ENCODE peak calls at places on chromosome X, in ten cellular contexts. D is ovary, U is B cell, Q is psoas muscle, S is lower lobe of right lung, T is Calu3, O is mesothelial cell of epicardium, A is WTC11, N is left lung, Y is IMR-90. L is an unnamed sample.

GRCh38 chrX:49079489-49080428 is at the start of gene WDR45:
- DNase-seq in S (peak), T (peak), O (peak), A (peak), U (peak), Y (peak), D (peak), Q (peak), N (peak), L (no peak)

GRCh38 chrX:20523626-20524312 is 257.1 kb upstream of the RPS6KA3 start:
- DNase-seq in O (no peak), U (no peak), Q (no peak), S (no peak), T (no peak), N (no peak), D (no peak), A (no peak), Y (no peak), L (no peak)

GRCh38 chrX:17923546-17923945 is 62.4 kb upstream of the RAI2 start:
- DNase-seq in Q (no peak), O (no peak), T (no peak), N (no peak), A (no peak), U (no peak), Y (no peak), D (no peak), S (no peak), L (no peak)

GRCh38 chrX:40844476-40844875 is 109.1 kb upstream of the MED14 start:
- DNase-seq in O (no peak), U (no peak), A (no peak), S (no peak), Q (no peak), N (no peak), Y (peak), D (no peak), T (no peak), L (no peak)

GRCh38 chrX:118418811-118419251 is 72.9 kb downstream of the WDR44 start:
- DNase-seq in Q (no peak), T (peak), A (peak), N (no peak), Y (no peak), O (no peak), S (no peak), U (no peak), D (no peak), L (no peak)

GRCh38 chrX:153773741-153774575 is 6.9 kb upstream of the SRPK3 start:
- DNase-seq in Q (peak), O (no peak), D (no peak), S (peak), T (no peak), U (no peak), N (peak), A (no peak), Y (no peak), L (no peak)

GRCh38 chrX:23333842-23334535 is 660 bp upstream of the PTCHD1 start:
- DNase-seq in N (peak), O (peak), U (no peak), Q (no peak), A (peak), Y (no peak), T (no peak), S (no peak), D (no peak), L (no peak)

GRCh38 chrX:12986886-12987285 is 12.0 kb downstream of the TMSB4X start:
- DNase-seq in D (no peak), A (no peak), N (no peak), T (no peak), Q (no peak), S (no peak), Y (no peak), O (no peak), U (no peak), L (no peak)

GRCh38 chrX:138928737-138929459 is 217.4 kb upstream of the FGF13 start:
- DNase-seq in U (no peak), N (no peak), Q (no peak), Y (no peak), T (no peak), O (no peak), D (no peak), A (no peak), S (no peak), L (no peak)

GRCh38 chrX:48919360-48919821 is 567 bp upstream of the PIM2 start:
- DNase-seq in U (peak), T (peak), N (no peak), A (peak), O (no peak), S (no peak), Q (no peak), Y (no peak), D (no peak), L (no peak)

GRCh38 chrX:16664626-16665025 is 14.7 kb downstream of the S100G start:
- DNase-seq in Y (no peak), O (no peak), D (no peak), Q (no peak), U (no peak), A (no peak), N (no peak), S (no peak), T (no peak), L (no peak)

GRCh38 chrX:18899796-18900380 is 84.0 kb downstream of the PHKA2 start:
- DNase-seq in Y (no peak), U (no peak), D (no peak), N (no peak), S (no peak), A (peak), T (no peak), O (no peak), Q (no peak), L (no peak)

GRCh38 chrX:121733514-121733913 is 686.1 kb downstream of the GLUD2 start:
- DNase-seq in T (no peak), U (no peak), S (no peak), O (no peak), N (no peak), Q (no peak), D (no peak), A (no peak), Y (no peak), L (no peak)

GRCh38 chrX:23788946-23789345 is 6.0 kb downstream of the SAT1 start:
- DNase-seq in D (no peak), T (no peak), O (no peak), S (no peak), Y (no peak), A (no peak), Q (no peak), N (no peak), U (no peak), L (no peak)

GRCh38 chrX:67545772-67546495 is 2.1 kb downstream of the AR start:
- DNase-seq in T (no peak), U (no peak), O (peak), S (peak), D (peak), Y (no peak), Q (peak), N (peak), A (peak), L (no peak)

GRCh38 chrX:118724352-118724751 is 3.1 kb upstream of the IL13RA1 start:
- DNase-seq in S (no peak), T (no peak), U (peak), N (no peak), D (no peak), Y (no peak), O (no peak), Q (no peak), A (no peak), L (no peak)

GRCh38 chrX:32525234-32525633 is 686.1 kb downstream of the DMD start:
- DNase-seq in N (no peak), D (no peak), T (no peak), O (no peak), U (no peak), A (no peak), Q (no peak), S (no peak), Y (no peak), L (no peak)

GRCh38 chrX:45011597-45011996 is 138.6 kb downstream of the KDM6A start:
- DNase-seq in Q (no peak), A (no peak), D (no peak), T (no peak), S (no peak), Y (no peak), N (no peak), U (no peak), O (no peak), L (no peak)

GRCh38 chrX:121851033-121851432 is 803.6 kb downstream of the GLUD2 start:
- DNase-seq in Q (no peak), N (no peak), S (no peak), D (no peak), T (no peak), A (no peak), U (no peak), O (no peak), Y (no peak), L (no peak)

GRCh38 chrX:48030237-48030636 is 23.4 kb downstream of the SPACA5 start:
- DNase-seq in A (no peak), T (no peak), N (no peak), D (no peak), Y (no peak), U (no peak), S (no peak), O (no peak), Q (no peak), L (no peak)

GRCh38 chrX:136456133-136456532 is 31.6 kb upstream of the BRS3 start:
- DNase-seq in U (no peak), Q (no peak), S (no peak), O (no peak), A (no peak), N (no peak), Y (no peak), D (no peak), T (no peak), L (no peak)

GRCh38 chrX:1481636-1482529 is 29.2 kb upstream of the ASMTL start:
- DNase-seq in N (no peak), S (peak), D (no peak), Y (peak), U (peak), A (peak), O (peak), T (peak), Q (peak), L (no peak)

GRCh38 chrX:9786839-9787635 is 808 bp downstream of the SHROOM2 start:
- DNase-seq in S (peak), Q (no peak), U (no peak), N (no peak), D (peak), A (peak), T (peak), Y (no peak), O (no peak), L (no peak)

GRCh38 chrX:109886122-109886761 is 116.7 kb upstream of the TMEM164 start:
- DNase-seq in D (no peak), O (no peak), U (peak), S (peak), N (no peak), Y (peak), A (peak), T (peak), Q (no peak), L (no peak)

GRCh38 chrX:32954125-32954524 is 257.2 kb downstream of the DMD start:
- DNase-seq in Q (no peak), Y (no peak), N (no peak), D (no peak), S (no peak), O (no peak), A (no peak), T (no peak), U (no peak), L (no peak)

GRCh38 chrX:630007-630921 is at the start of gene SHOX:
- DNase-seq in D (no peak), N (no peak), S (no peak), U (no peak), Y (no peak), Q (no peak), O (no peak), T (no peak), A (peak), L (no peak)

GRCh38 chrX:153226344-153227190 is 47.5 kb downstream of the MAGEA1 start:
- DNase-seq in D (peak), Q (no peak), N (peak), A (peak), Y (peak), O (no peak), T (peak), S (peak), U (no peak), L (peak)

GRCh38 chrX:67607436-67607835 is 63.6 kb downstream of the AR start:
- DNase-seq in S (no peak), U (no peak), T (no peak), O (no peak), D (no peak), A (no peak), N (no peak), Q (no peak), Y (peak), L (no peak)

GRCh38 chrX:152733261-152733975 is at the start of the genes CSAG1 and MAGEA12:
- DNase-seq in Y (no peak), S (no peak), A (no peak), T (no peak), U (no peak), O (no peak), N (no peak), Q (no peak), D (no peak), L (no peak)

GRCh38 chrX:109847257-109848187 is 114.5 kb upstream of the ACSL4 start:
- DNase-seq in A (no peak), S (no peak), D (no peak), Y (peak), N (no peak), U (no peak), T (no peak), O (no peak), Q (no peak), L (no peak)

GRCh38 chrX:37926700-37927099 is 79.3 kb upstream of the DYNLT3 start:
- DNase-seq in Y (peak), O (no peak), A (no peak), T (no peak), N (no peak), Q (no peak), S (no peak), U (no peak), D (no peak), L (no peak)

GRCh38 chrX:154374361-154375155 is at the start of gene FLNA:
- DNase-seq in U (peak), Q (peak), Y (no peak), T (peak), N (peak), S (no peak), O (no peak), D (peak), A (peak), L (no peak)

GRCh38 chrX:154436597-154437397 is at the start of gene GDI1:
- DNase-seq in N (peak), D (peak), T (peak), A (peak), Q (peak), O (peak), Y (peak), U (peak), S (peak), L (no peak)

GRCh38 chrX:155188786-155189185 is 27.5 kb upstream of the VBP1 start:
- DNase-seq in D (no peak), T (no peak), O (no peak), N (no peak), Y (no peak), A (no peak), Q (no peak), U (no peak), S (no peak), L (no peak)

GRCh38 chrX:12701625-12702024 is 89.6 kb upstream of the PRPS2 start:
- DNase-seq in Y (peak), A (peak), S (peak), U (peak), Q (peak), N (no peak), D (peak), T (peak), O (peak), L (no peak)

GRCh38 chrX:45063319-45064095 is 137.2 kb downstream of the DIPK2B start:
- DNase-seq in D (no peak), T (no peak), A (no peak), Q (no peak), S (no peak), Y (peak), N (no peak), U (no peak), O (no peak), L (no peak)

DNA sequence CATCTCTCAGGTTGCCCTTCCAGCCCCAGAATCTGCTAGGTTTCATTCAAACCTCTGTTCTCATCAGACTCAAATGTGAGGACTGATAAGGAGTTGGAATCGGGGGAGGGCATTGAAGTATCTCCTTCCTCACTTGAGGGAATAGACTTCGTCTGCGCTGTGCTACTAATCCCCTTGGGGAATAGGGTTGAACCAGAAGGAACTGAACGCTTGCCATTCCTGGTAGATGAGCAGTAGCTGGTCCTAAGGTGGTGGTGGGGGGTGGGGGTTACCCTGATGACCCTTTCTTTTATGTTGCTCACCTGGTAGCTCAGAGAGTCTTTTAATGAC is 692 bp upstream of the SLC9A7 start:
- DNase-seq in S (no peak), U (no peak), T (no peak), O (no peak), Y (peak), Q (no peak), N (no peak), A (no peak), D (no peak), L (no peak)
- TF ChIP-seq CTCF in S (no peak), U (no peak), T (peak), O (peak), Y (no peak), Q (no peak), N (no peak), A (no peak), D (no peak), L (no peak)

GRCh38 chrX:14095702-14096101 is 66.0 kb upstream of the GEMIN8 start:
- DNase-seq in N (no peak), T (peak), A (peak), U (peak), Y (peak), S (no peak), D (peak), O (peak), Q (peak), L (no peak)
- TF ChIP-seq CTCF in N (peak), T (peak), A (peak), U (peak), Y (peak), S (peak), D (peak), O (peak), Q (peak), L (no peak)

GRCh38 chrX:106862972-106863688 is 40.0 kb downstream of the RIPPLY1 start:
- DNase-seq in S (no peak), U (peak), A (peak), N (no peak), Y (peak), T (peak), O (no peak), Q (no peak), D (no peak), L (no peak)
- TF ChIP-seq CTCF in S (peak), U (peak), A (peak), N (no peak), Y (peak), T (peak), O (no peak), Q (no peak), D (no peak), L (no peak)

GRCh38 chrX:111445485-111445884 is 33.5 kb upstream of the DCX start:
- DNase-seq in A (no peak), O (no peak), T (no peak), Q (no peak), S (no peak), U (peak), D (no peak), N (no peak), Y (peak), L (no peak)

GRCh38 chrX:111442791-111443190 is 30.8 kb upstream of the DCX start:
- DNase-seq in N (no peak), Y (no peak), T (no peak), O (no peak), S (no peak), D (no peak), A (no peak), Q (no peak), U (no peak), L (no peak)

GRCh38 chrX:111444881-111445280 is 32.9 kb upstream of the DCX start:
- DNase-seq in N (no peak), Q (no peak), T (no peak), A (no peak), Y (no peak), O (no peak), D (no peak), U (no peak), S (no peak), L (no peak)

DNA sequence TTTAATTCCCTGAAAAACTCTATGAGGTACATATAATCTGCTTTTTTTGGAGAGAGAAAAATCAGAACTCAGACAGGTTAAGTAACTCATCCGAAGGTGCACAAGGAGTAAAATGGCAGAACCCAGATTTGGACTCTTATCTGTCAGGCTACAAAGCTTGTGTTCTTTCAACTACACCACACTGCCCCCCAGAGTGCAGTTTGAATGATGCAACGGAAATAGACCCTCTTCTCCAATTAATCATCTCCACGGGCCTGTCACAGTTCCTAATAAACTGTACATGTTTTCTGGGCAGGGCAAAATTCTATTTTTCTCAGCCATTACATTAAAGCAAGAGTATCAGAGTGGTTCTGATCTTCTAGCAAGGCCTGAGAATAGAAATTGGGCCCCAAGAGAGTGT is 35.3 kb upstream of the DCX start:
- DNase-seq in T (peak), A (peak), U (no peak), Q (no peak), N (no peak), Y (no peak), S (no peak), O (peak), D (no peak), L (no peak)
- TF ChIP-seq CTCF in T (no peak), A (peak), U (peak), Q (no peak), N (no peak), Y (peak), S (no peak), O (peak), D (no peak), L (no peak)

L was measured in omental fat pad.